ENCODE peak calls at places on chromosomes 4 and X, in five cellular contexts. U is CD4-positive, alpha-beta T cell; I is pancreas; H is neural progenitor cell; T is cardiac muscle cell. D is an unnamed sample. For H3K9me3, the result is how much of the 10 kb centered on the place peaks cover.

GRCh38 chr4:145501051-145501660 is 19.5 kb downstream of the SMAD1 start:
- DNase-seq in I (no peak), U (no peak), H (no peak), T (no peak), D (no peak)

GRCh38 chr4:111977419-111977965 is 167.8 kb upstream of the FAM241A start:
- DNase-seq in H (no peak), I (no peak), T (no peak), U (no peak), D (no peak)

GRCh38 chr4:5037553-5038551 is 13.4 kb upstream of the STK32B start:
- DNase-seq in I (no peak), U (no peak), H (no peak), T (no peak), D (peak)

GRCh38 chr4:15001248-15001824 is 945 bp upstream of the CPEB2 start:
- DNase-seq in I (peak), U (peak), T (peak), H (peak), D (peak)

GRCh38 chr4:86338989-86339388 is 20.9 kb downstream of the MAPK10 start:
- DNase-seq in U (no peak), H (no peak), T (no peak), I (no peak), D (peak)

GRCh38 chrX:85828771-85829170 is 218.6 kb downstream of the CHM start:
- DNase-seq in T (no peak), H (no peak), I (no peak), U (no peak), D (no peak)

GRCh38 chrX:134599173-134599914 is 58.9 kb downstream of the PLAC1 start:
- DNase-seq in I (no peak), U (no peak), H (no peak), T (no peak), D (no peak)

GRCh38 chr4:145697332-145697731 is 17.4 kb downstream of the C4orf51 start:
- DNase-seq in U (no peak), I (no peak), H (no peak), T (no peak), D (no peak)

GRCh38 chrX:9197231-9197630 is 163.3 kb upstream of the FAM9B start:
- DNase-seq in H (no peak), U (no peak), I (no peak), T (no peak), D (no peak)

GRCh38 chr4:73589261-73589847 is 30.9 kb downstream of the RASSF6 start:
- DNase-seq in T (no peak), I (no peak), U (no peak), H (no peak), D (no peak)

GRCh38 chrX:103362504-103362903 is 6.2 kb downstream of the TCEAL9 start:
- DNase-seq in U (no peak), H (no peak), T (peak), I (no peak), D (no peak)

GRCh38 chrX:63424063-63424462 is 72.9 kb upstream of the SPIN4 start:
- DNase-seq in H (no peak), T (no peak), I (no peak), U (no peak), D (peak)

GRCh38 chrX:2819345-2820130 is 9.2 kb upstream of the GYG2 start:
- DNase-seq in H (no peak), I (no peak), U (no peak), T (peak), D (peak)

GRCh38 chr4:52250124-52250523 is 199.0 kb downstream of the SPATA18 start:
- DNase-seq in U (no peak), T (no peak), H (no peak), I (no peak), D (no peak)

GRCh38 chrX:93259029-93259428 is 414.3 kb downstream of the NAP1L3 start:
- DNase-seq in U (no peak), I (no peak), T (no peak), H (no peak), D (no peak)

GRCh38 chr4:162499478-162499877 is 335.7 kb upstream of the FSTL5 start:
- DNase-seq in U (no peak), I (no peak), H (no peak), T (no peak), D (no peak)

GRCh38 chrX:28108186-28108945 is 127.1 kb upstream of the DCAF8L1 start:
- DNase-seq in U (no peak), I (no peak), T (no peak), H (no peak), D (no peak)

GRCh38 chr4:30537462-30537861 is 182.7 kb upstream of the PCDH7 start:
- DNase-seq in I (no peak), T (no peak), U (no peak), H (no peak), D (peak)

GRCh38 chrX:78366576-78366975 is 39.2 kb upstream of the CYSLTR1 start:
- DNase-seq in I (no peak), T (no peak), H (no peak), U (no peak), D (no peak)

GRCh38 chrX:98338544-98338943 is 1454.8 kb downstream of the RPA4 start:
- DNase-seq in T (no peak), H (no peak), I (no peak), U (no peak), D (no peak)

GRCh38 chrX:23945206-23945605 is 37.4 kb downstream of the CXorf58 start:
- DNase-seq in H (no peak), U (no peak), T (no peak), I (no peak), D (no peak)

GRCh38 chr4:74671074-74671698 is 123.1 kb downstream of the BTC start:
- DNase-seq in T (peak), U (peak), I (no peak), H (peak), D (peak)

GRCh38 chr4:187558391-187558790 is 437.2 kb upstream of the ZFP42 start:
- DNase-seq in U (no peak), I (no peak), T (no peak), H (no peak), D (no peak)

GRCh38 chr4:170243662-170244288 is 154.0 kb upstream of the AADAT start:
- DNase-seq in U (no peak), T (no peak), I (no peak), H (no peak), D (no peak)

GRCh38 chr4:47839259-47839658 is 1.4 kb upstream of the CORIN start:
- DNase-seq in T (peak), U (no peak), H (no peak), I (no peak), D (no peak)

GRCh38 chr4:185396724-185397402 is at the start of gene ANKRD37:
- DNase-seq in T (peak), I (peak), H (no peak), U (no peak), D (peak)

GRCh38 chrX:132615396-132616131 is 126.7 kb upstream of the MBNL3 start:
- DNase-seq in T (peak), I (peak), H (peak), U (peak), D (peak)

GRCh38 chr4:61320154-61320553 is 120.0 kb downstream of the ADGRL3 start:
- DNase-seq in H (no peak), T (no peak), I (no peak), U (no peak), D (no peak)

GRCh38 chr4:176920694-176921093 is 128.0 kb upstream of the VEGFC start:
- DNase-seq in U (no peak), I (no peak), T (no peak), H (no peak), D (no peak)

GRCh38 chr4:60847614-60848013 is 352.5 kb upstream of the ADGRL3 start:
- DNase-seq in U (no peak), H (no peak), T (peak), I (no peak), D (no peak)

GRCh38 chr4:14787894-14788293 is 214.4 kb upstream of the CPEB2 start:
- DNase-seq in T (no peak), U (no peak), I (no peak), H (no peak), D (no peak)

GRCh38 chrX:69137371-69137881 is 27.8 kb downstream of the PJA1 start:
- DNase-seq in U (no peak), H (peak), T (no peak), I (no peak), D (no peak)

GRCh38 chr4:156829194-156829593 is 142.4 kb downstream of the PDGFC start:
- DNase-seq in I (no peak), T (no peak), H (no peak), U (no peak), D (no peak)

GRCh38 chrX:150872773-150873336 is 25.6 kb downstream of the CD99L2 start:
- DNase-seq in H (no peak), U (no peak), I (peak), T (no peak), D (no peak)

GRCh38 chr4:77308843-77309242 is 151.8 kb downstream of the CCNG2 start:
- DNase-seq in T (peak), I (no peak), H (peak), U (no peak), D (no peak)

GRCh38 chr4:152464030-152464823 is 71.7 kb downstream of the FBXW7 start:
- DNase-seq in I (no peak), H (no peak), T (no peak), U (no peak), D (no peak)

DNA sequence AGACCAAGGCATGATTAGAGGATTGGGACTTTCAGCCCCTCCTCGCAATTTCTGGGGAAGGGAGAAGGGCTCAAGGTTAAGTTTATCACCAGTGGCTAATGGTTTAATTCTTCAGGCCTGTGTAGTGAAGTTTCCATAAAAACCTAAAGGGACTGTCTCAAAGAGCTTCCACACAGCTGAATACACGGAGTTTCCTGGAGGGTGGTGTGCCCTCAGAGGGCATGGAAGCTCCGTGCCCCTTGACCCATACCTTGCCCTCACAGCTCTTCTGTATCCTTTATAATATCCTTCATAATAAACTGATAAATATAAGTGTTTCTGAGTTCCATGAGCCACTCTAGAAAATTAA is 66.6 kb upstream of the DDX60 start:
- DNase-seq in I (no peak), T (no peak), U (no peak), H (no peak), D (no peak)
- TF ChIP-seq CTCF in I (no peak), T (no peak), U (no peak), H (no peak), D (no peak)

DNA sequence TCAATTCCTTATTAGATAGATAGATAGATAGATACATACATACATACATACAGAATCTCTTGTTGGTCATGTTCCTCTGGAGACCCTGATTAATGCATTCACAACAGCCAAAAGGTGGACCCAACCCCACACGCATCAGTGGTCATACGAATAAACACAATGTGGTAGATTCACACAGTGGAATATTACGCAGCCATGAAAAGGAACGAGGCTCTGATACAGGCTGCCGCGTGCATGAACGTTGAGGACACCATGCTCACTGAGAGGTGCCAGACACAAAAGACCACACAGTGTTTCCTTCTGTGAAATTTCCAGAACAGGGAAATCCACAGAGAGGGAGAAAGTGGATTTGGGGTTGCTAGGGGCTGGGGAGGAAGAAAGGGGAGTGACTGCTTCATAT is 136.7 kb downstream of the CRLF2 start:
- DNase-seq in H (no peak), U (no peak), T (no peak), I (no peak), D (no peak)
- H3K9me3 ChIP-seq in H (under half), U (under half), T (under half), I (under half), D (under half)

GRCh38 chrX:107000013-107000515 is at the start of gene MORC4:
- DNase-seq in T (peak), U (peak), H (peak), I (peak), D (peak)

GRCh38 chrX:106995678-106996077 is 4.3 kb downstream of the MORC4 start:
- DNase-seq in U (no peak), I (no peak), T (no peak), H (no peak), D (no peak)

GRCh38 chrX:106997611-106998010 is 2.4 kb downstream of the MORC4 start:
- DNase-seq in H (no peak), T (no peak), I (no peak), U (no peak), D (no peak)

GRCh38 chrX:106999002-106999975 is 723 bp downstream of the MORC4 start:
- DNase-seq in H (peak), I (peak), U (peak), T (peak), D (peak)
- TF ChIP-seq CTCF in H (peak), I (peak), U (peak), T (peak), D (peak)

GRCh38 chr4:44100456-44100855 is 348.2 kb downstream of the KCTD8 start:
- DNase-seq in I (no peak), T (no peak), H (no peak), U (no peak), D (no peak)

GRCh38 chr4:44098973-44099372 is 349.6 kb downstream of the KCTD8 start:
- DNase-seq in T (no peak), U (no peak), I (no peak), H (no peak), D (no peak)
- H3K9me3 ChIP-seq in T (under half), U (under half), I (under half), H (under half), D (under half)

DNA sequence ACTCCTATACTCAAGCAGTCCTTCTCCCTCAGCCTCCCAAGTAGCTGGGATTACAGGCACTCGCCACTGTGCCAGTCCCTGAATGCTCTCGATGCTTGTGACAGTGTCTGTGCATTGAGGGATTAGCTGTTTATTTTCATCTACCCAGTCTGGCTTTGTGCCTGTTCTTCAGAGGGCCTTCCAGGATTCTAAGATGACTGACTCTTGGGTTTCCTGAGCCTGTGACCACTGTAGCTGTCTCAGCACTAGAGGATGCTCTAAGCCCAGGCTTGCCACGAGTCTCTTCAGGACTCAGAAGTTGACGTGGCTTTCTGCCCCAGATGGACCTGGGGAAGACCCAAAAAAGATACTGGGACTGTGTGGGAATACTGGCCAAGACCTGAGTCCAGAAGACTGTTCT is 201.4 kb downstream of the ARHGAP10 start:
- DNase-seq in T (no peak), U (no peak), I (no peak), H (peak), D (no peak)
- TF ChIP-seq CTCF in T (no peak), U (no peak), I (no peak), H (peak), D (no peak)

GRCh38 chr4:88027611-88028608 is 20.5 kb downstream of the PKD2 start:
- DNase-seq in T (no peak), I (no peak), H (no peak), U (no peak), D (peak)

GRCh38 chr4:88017516-88018302 is 10.3 kb downstream of the PKD2 start:
- DNase-seq in I (no peak), H (no peak), U (no peak), T (no peak), D (no peak)

GRCh38 chr4:88021824-88022223 is 14.4 kb downstream of the PKD2 start:
- DNase-seq in H (no peak), U (no peak), I (no peak), T (no peak), D (no peak)

GRCh38 chr4:88018471-88018870 is 11.0 kb downstream of the PKD2 start:
- DNase-seq in U (no peak), H (no peak), I (no peak), T (no peak), D (no peak)

DNA sequence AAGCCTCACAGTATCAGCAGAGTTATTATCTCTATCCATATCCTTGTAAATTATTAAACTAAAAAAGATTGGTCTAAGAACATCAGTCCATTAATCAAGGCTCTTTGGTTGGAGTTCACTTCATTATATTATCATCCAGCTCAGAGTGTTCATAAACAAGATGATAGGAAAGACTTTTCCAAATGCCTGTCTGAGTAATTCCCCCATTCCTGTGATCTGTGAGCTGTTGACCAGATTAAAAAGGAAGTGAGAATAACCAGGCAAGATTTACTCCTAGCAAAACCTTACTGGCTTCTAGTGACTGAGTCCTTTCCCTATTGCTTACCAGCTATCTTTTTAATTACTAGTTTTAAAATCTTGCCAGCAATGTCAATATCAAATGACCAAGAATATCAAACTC is 14.9 kb downstream of the PKD2 start:
- DNase-seq in U (no peak), I (no peak), H (no peak), T (no peak), D (no peak)
- H3K9me3 ChIP-seq in U (under half), I (under half), H (under half), T (under half), D (under half)

DNA sequence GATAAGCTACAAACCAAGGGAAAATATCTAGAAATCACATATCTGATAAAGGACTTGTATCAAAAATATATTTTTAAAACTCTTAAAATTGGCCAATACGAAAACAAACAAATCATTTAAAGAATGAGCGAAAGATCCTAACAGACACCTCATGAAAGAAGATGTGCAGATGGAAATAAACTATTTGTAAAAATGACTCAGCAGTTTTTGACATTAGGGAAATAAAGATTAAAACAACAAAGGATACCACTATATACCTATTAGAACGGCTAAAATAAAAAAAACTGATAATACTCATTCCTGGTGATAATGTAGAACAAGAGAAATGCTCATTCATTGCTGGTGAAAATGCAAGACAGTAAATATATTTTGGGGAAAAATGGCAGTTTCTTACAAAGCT is 506.4 kb downstream of the KLHL4 start:
- DNase-seq in T (no peak), I (no peak), H (no peak), U (no peak), D (no peak)
- TF ChIP-seq CTCF in T (no peak), I (no peak), H (no peak), U (no peak), D (no peak)